ENCODE peak calls at places on chromosome 1, in eight cellular contexts. B is esophagus muscularis mucosa, M is OCI-LY7, R is fibroblast of pulmonary artery, Y is upper lobe of right lung, Z is B cell, F is GM12865, U is testis. V is an unnamed sample.

GRCh38 chr1:183559061-183559460 is 31.2 kb downstream of the NCF2 start:
- DNase-seq in M (no peak), Z (no peak), U (no peak), R (no peak), F (no peak), B (no peak), Y (no peak), V (no peak)

GRCh38 chr1:15246960-15247614 is at the start of gene FHAD1:
- DNase-seq in M (peak; percentile 48), Y (peak; percentile 85), F (peak; percentile 68), U (peak; percentile 86), Z (peak; percentile 25), R (peak; percentile 63), B (peak; percentile 55), V (no peak)

GRCh38 chr1:84269286-84269685 is 32.2 kb upstream of the SAMD13 start:
- DNase-seq in U (no peak), Y (no peak), F (no peak), B (no peak), R (no peak), M (no peak), Z (no peak), V (no peak)

GRCh38 chr1:40768146-40768990 is 15.2 kb upstream of the KCNQ4 start:
- DNase-seq in M (no peak), R (no peak), U (peak; percentile 28), B (no peak), F (no peak), Z (no peak), Y (no peak), V (no peak)

GRCh38 chr1:179105393-179105792 is 23.5 kb downstream of the TOR3A start:
- DNase-seq in Y (no peak), M (peak; percentile 40), U (no peak), F (peak; percentile 30), B (no peak), R (no peak), Z (no peak), V (no peak)

GRCh38 chr1:243959998-243960397 is 91.1 kb upstream of the ZBTB18 start:
- DNase-seq in U (no peak), Z (no peak), Y (no peak), R (no peak), F (no peak), M (no peak), B (no peak), V (no peak)

GRCh38 chr1:196105901-196106300 is 502.3 kb downstream of the KCNT2 start:
- DNase-seq in M (no peak), R (peak; percentile 4), U (no peak), F (no peak), Y (no peak), Z (no peak), B (no peak), V (no peak)

GRCh38 chr1:228370439-228370940 is 36.1 kb downstream of the TRIM11 start:
- DNase-seq in R (no peak), F (no peak), U (no peak), Y (no peak), B (no peak), Z (no peak), M (no peak), V (no peak)

GRCh38 chr1:205920861-205921558 is 22.2 kb downstream of the SLC26A9 start:
- DNase-seq in Y (no peak), Z (no peak), B (no peak), U (peak; percentile 12), F (no peak), R (no peak), M (no peak), V (no peak)

GRCh38 chr1:37753473-37754321 is 11.2 kb downstream of the EPHA10 start:
- DNase-seq in R (no peak), Z (no peak), U (no peak), Y (no peak), B (no peak), M (no peak), F (no peak), V (no peak)

GRCh38 chr1:186404454-186405051 is 28.9 kb downstream of the ODR4 start:
- DNase-seq in U (no peak), Y (no peak), R (peak; percentile 92), B (no peak), M (peak; percentile 44), Z (peak; percentile 23), F (peak; percentile 51), V (no peak)

GRCh38 chr1:245810181-245810727 is 655.5 kb downstream of the KIF26B start:
- DNase-seq in Z (peak; percentile 10), F (peak; percentile 9), Y (no peak), M (peak; percentile 49), R (no peak), B (no peak), U (no peak), V (peak; percentile 62)

GRCh38 chr1:32761253-32761877 is 55.8 kb downstream of the YARS1 start:
- DNase-seq in F (peak; percentile 55), R (peak; percentile 84), B (no peak), M (no peak), U (no peak), Z (no peak), Y (peak; percentile 80), V (no peak)

GRCh38 chr1:32759997-32760623 is 57.0 kb downstream of the YARS1 start:
- DNase-seq in R (peak; percentile 42), B (no peak), Y (peak; percentile 97), U (peak; percentile 70), Z (no peak), F (no peak), M (no peak), V (no peak)

GRCh38 chr1:32758795-32759430 is 56.3 kb upstream of the SYNC start:
- DNase-seq in B (no peak), Y (no peak), U (no peak), R (no peak), M (no peak), F (no peak), Z (no peak), V (no peak)

GRCh38 chr1:32758177-32758794 is 55.7 kb upstream of the SYNC start:
- DNase-seq in B (no peak), F (no peak), Y (no peak), U (no peak), M (no peak), R (no peak), Z (no peak), V (no peak)

GRCh38 chr1:32759521-32759980 is 57.0 kb upstream of the SYNC start:
- DNase-seq in U (no peak), B (no peak), F (no peak), Z (no peak), Y (peak; percentile 84), M (no peak), R (no peak), V (no peak)
- TF ChIP-seq CTCF in U (no peak), B (no peak), F (no peak), Z (no peak), Y (no peak), M (no peak), R (no peak), V (no peak)

DNA sequence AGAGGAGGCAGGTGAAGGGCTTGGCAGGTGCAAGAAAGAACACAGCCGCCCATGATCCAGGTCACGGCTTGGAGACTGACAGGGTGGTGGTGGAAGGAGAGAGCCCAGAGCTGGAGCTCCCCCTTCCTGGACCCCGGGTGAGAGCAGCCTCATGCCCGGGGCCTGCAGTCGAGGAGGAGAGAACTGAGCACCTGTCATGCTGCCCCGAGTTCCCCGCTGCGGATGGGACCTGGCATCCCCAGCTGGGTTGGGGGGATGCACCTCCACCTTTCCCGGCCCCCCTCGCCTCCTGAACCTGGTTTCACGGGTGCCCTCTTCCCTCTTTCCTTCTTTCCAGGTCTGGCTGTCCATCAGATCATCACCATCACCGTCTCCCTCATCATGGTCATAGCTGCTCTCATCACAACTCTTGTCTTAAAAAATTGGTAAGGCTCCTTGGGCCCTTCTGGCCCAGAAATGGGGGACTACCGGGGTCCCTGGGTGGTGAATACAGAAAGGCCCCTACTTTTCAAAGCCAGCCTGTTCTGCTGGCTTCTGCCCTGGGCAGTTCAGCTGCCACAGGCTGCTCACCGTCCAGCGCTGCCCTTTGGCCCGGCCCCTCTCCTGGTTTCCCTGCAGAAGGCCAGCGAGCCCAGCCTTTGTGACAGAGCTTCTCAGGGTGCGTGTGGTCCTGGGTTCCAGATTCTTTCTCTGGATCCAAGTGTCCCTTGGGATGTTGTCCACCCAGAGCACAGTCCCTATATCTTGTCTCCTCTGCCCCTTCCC is 115.3 kb downstream of the AJAP1 start:
- DNase-seq in R (no peak), F (no peak), M (no peak), U (no peak), Z (no peak), B (no peak), Y (no peak), V (no peak)
- TF ChIP-seq CTCF in R (no peak), F (no peak), M (no peak), U (no peak), Z (no peak), B (no peak), Y (no peak), V (no peak)

DNA sequence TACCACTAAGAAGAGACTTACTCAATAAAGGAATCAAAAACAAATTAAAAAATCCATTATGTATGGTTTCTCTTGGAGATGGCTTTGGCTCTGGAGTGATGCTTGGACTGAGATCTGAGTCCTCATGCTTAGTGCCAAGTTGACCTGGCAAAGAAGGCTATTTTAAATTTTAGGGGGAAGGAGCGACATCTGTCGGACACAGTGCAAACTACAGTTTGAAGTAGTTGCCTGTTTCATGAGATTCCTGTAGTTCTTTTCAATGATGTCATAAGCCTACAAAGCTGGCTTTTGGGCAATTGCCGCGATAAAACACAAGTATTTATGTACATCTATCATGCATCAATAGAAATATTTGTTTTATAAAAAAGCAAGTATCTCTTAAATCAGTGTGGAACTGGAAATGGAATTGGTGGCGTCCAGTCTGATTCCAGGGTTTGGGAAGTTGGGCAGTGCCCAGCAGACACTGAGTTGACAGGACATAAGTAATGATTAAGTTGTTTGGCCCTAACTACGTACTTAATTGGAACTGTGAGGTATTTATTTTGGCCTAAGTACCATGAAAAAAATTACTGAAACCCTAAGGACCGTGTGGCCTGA is 50.0 kb downstream of the TBCE start:
- DNase-seq in F (peak; percentile 75), Z (peak; percentile 72), R (peak; percentile 91), Y (no peak), M (peak; percentile 59), U (peak; percentile 66), B (no peak), V (peak; percentile 55)
- TF ChIP-seq CTCF in F (peak; percentile 78), Z (peak; percentile 88), R (peak; percentile 87), Y (peak; percentile 89), M (peak; percentile 98), U (peak; percentile 80), B (peak; percentile 89), V (peak; percentile 96)

GRCh38 chr1:234069760-234070159 is 165.3 kb downstream of the SLC35F3 start:
- DNase-seq in Y (no peak), F (peak; percentile 21), B (no peak), R (no peak), U (peak; percentile 35), Z (no peak), M (no peak), V (no peak)
- TF ChIP-seq CTCF in Y (no peak), F (peak; percentile 24), B (no peak), R (no peak), U (peak; percentile 9), Z (no peak), M (peak; percentile 40), V (peak; percentile 38)

V was measured in D721Med.